ENCODE peak calls at places on chromosome 14, in seven cellular contexts. S is Caco-2; O is CD8-positive, alpha-beta memory T cell; H is uterus; W is foreskin keratinocyte; V is pancreas; U is cardiac muscle cell. Z is an unnamed sample. For H3K27me3, the result is how much of the 10 kb centered on the place peaks cover.

GRCh38 chr14:21382886-21383847 is 652 bp downstream of the SUPT16H start:
- DNase-seq in S (peak), O (peak), H (peak), W (peak), V (peak), U (peak), Z (peak)

GRCh38 chr14:50714452-50715073 is 46.5 kb upstream of the SAV1 start:
- DNase-seq in S (no peak), O (no peak), H (no peak), W (no peak), V (no peak), U (peak), Z (peak)

GRCh38 chr14:73007835-73008234 is 19.1 kb downstream of the ZFYVE1 start:
- DNase-seq in S (no peak), O (no peak), H (no peak), W (no peak), V (no peak), U (no peak), Z (no peak)

GRCh38 chr14:99548285-99548684 is 55.7 kb downstream of the CCDC85C start:
- DNase-seq in S (no peak), O (no peak), H (no peak), W (no peak), V (no peak), U (no peak), Z (no peak)

GRCh38 chr14:94483729-94484275 is 7.8 kb upstream of the SERPINA9 start:
- DNase-seq in S (no peak), O (no peak), H (no peak), W (no peak), V (no peak), U (no peak), Z (no peak)

GRCh38 chr14:32018391-32019092 is 58.6 kb upstream of the ARHGAP5 start:
- DNase-seq in S (no peak), O (no peak), H (no peak), W (no peak), V (no peak), U (no peak), Z (no peak)

GRCh38 chr14:50775357-50775756 is 55.6 kb downstream of the NIN start:
- DNase-seq in S (no peak), O (no peak), H (no peak), W (peak), V (no peak), U (peak), Z (no peak)

GRCh38 chr14:68340262-68340661 is 452.6 kb downstream of the ZFP36L1 start:
- DNase-seq in S (no peak), O (no peak), H (no peak), W (no peak), V (no peak), U (no peak), Z (no peak)

GRCh38 chr14:106879241-106879640 is 1352.9 kb downstream of the TMEM121 start:
- DNase-seq in S (peak), O (peak), H (no peak), W (no peak), V (peak), U (no peak), Z (no peak)

GRCh38 chr14:65230287-65230728 is 128.0 kb upstream of the MAX start:
- DNase-seq in S (no peak), O (no peak), H (peak), W (no peak), V (no peak), U (peak), Z (no peak)

GRCh38 chr14:77303417-77304156 is 17.1 kb downstream of the POMT2 start:
- DNase-seq in S (no peak), O (no peak), H (no peak), W (peak), V (no peak), U (peak), Z (no peak)

GRCh38 chr14:91363776-91364523 is 53.7 kb downstream of the CCDC88C start:
- DNase-seq in S (no peak), O (no peak), H (no peak), W (no peak), V (no peak), U (no peak), Z (no peak)

GRCh38 chr14:69696633-69697557 is 70.0 kb upstream of the SRSF5 start:
- DNase-seq in S (no peak), O (no peak), H (no peak), W (no peak), V (no peak), U (peak), Z (no peak)

GRCh38 chr14:50475460-50475859 is 56.9 kb downstream of the MAP4K5 start:
- DNase-seq in S (no peak), O (no peak), H (no peak), W (no peak), V (no peak), U (no peak), Z (no peak)

GRCh38 chr14:69531135-69531534 is 43.5 kb downstream of the CCDC177 start:
- DNase-seq in S (no peak), O (no peak), H (no peak), W (no peak), V (no peak), U (no peak), Z (no peak)

GRCh38 chr14:61524211-61524806 is 171.0 kb upstream of the HIF1A start:
- DNase-seq in S (no peak), O (no peak), H (no peak), W (peak), V (no peak), U (peak), Z (no peak)

GRCh38 chr14:50569714-50570274 is 9.8 kb downstream of the ATL1 start:
- DNase-seq in S (no peak), O (no peak), H (no peak), W (no peak), V (no peak), U (no peak), Z (no peak)

GRCh38 chr14:89900822-89901221 is 53.7 kb downstream of the EFCAB11 start:
- DNase-seq in S (no peak), O (no peak), H (no peak), W (no peak), V (no peak), U (no peak), Z (no peak)

GRCh38 chr14:67137744-67138371 is 51.4 kb upstream of the GARIN2 start:
- DNase-seq in S (no peak), O (no peak), H (no peak), W (no peak), V (no peak), U (peak), Z (peak)

GRCh38 chr14:52885230-52885629 is 65.6 kb downstream of the FERMT2 start:
- DNase-seq in S (no peak), O (no peak), H (no peak), W (no peak), V (no peak), U (peak), Z (no peak)

GRCh38 chr14:90750701-90751100 is 65.5 kb downstream of the TTC7B start:
- DNase-seq in S (no peak), O (no peak), H (no peak), W (no peak), V (no peak), U (no peak), Z (no peak)

GRCh38 chr14:44979740-44980346 is 17.9 kb downstream of the TOGARAM1 start:
- DNase-seq in S (no peak), O (no peak), H (peak), W (no peak), V (peak), U (peak), Z (no peak)

GRCh38 chr14:78785265-78785664 is 615.1 kb downstream of the NRXN3 start:
- DNase-seq in S (no peak), O (no peak), H (no peak), W (no peak), V (no peak), U (no peak), Z (no peak)

GRCh38 chr14:39351708-39352107 is 80.5 kb downstream of the FBXO33 start:
- DNase-seq in S (no peak), O (no peak), H (no peak), W (no peak), V (no peak), U (peak), Z (no peak)

GRCh38 chr14:22213110-22213509 is 375.9 kb downstream of the DAD1 start:
- DNase-seq in S (no peak), O (no peak), H (no peak), W (peak), V (no peak), U (peak), Z (no peak)

GRCh38 chr14:106013879-106014376 is 487.5 kb downstream of the TMEM121 start:
- DNase-seq in S (no peak), O (no peak), H (no peak), W (no peak), V (no peak), U (no peak), Z (peak)

GRCh38 chr14:95667251-95667693 is 19.0 kb upstream of the TCL1B start:
- DNase-seq in S (no peak), O (no peak), H (no peak), W (no peak), V (peak), U (no peak), Z (no peak)

GRCh38 chr14:72766296-72766695 is 127.6 kb downstream of the DPF3 start:
- DNase-seq in S (no peak), O (no peak), H (no peak), W (no peak), V (no peak), U (no peak), Z (no peak)

GRCh38 chr14:92920001-92920400 is 2.9 kb upstream of the CHGA start:
- DNase-seq in S (no peak), O (no peak), H (no peak), W (no peak), V (no peak), U (no peak), Z (no peak)
- H3K27me3 ChIP-seq in S (under half), O (under half), H (under half), W (under half), V (under half), U (under half), Z (under half)

GRCh38 chr14:36646664-36647416 is 14.8 kb upstream of the PAX9 start:
- DNase-seq in S (no peak), O (no peak), H (no peak), W (no peak), V (peak), U (no peak), Z (no peak)
- H3K27me3 ChIP-seq in S (under half), O (under half), H (under half), W (half or more), V (under half), U (half or more), Z (under half)

DNA sequence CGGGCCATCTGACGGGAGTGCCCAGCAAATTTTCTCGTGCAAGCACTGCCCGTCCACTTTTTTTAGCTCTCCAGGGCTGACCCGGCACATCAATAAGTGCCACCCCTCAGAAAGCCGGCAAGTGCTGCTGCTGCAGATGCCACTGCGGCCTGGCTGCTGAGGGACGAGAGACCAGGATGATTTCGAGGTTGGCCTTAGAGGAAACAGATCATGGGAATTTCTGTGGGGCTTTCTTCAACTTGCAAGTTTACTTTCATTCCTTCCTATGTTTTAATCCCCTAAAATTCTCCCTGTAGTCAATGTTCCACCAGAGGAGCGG is 1.8 kb downstream of the INSM2 start:
- DNase-seq in S (no peak), O (no peak), H (no peak), W (no peak), V (no peak), U (no peak), Z (no peak)
- H3K27me3 ChIP-seq in S (under half), O (under half), H (under half), W (half or more), V (under half), U (half or more), Z (under half)

DNA sequence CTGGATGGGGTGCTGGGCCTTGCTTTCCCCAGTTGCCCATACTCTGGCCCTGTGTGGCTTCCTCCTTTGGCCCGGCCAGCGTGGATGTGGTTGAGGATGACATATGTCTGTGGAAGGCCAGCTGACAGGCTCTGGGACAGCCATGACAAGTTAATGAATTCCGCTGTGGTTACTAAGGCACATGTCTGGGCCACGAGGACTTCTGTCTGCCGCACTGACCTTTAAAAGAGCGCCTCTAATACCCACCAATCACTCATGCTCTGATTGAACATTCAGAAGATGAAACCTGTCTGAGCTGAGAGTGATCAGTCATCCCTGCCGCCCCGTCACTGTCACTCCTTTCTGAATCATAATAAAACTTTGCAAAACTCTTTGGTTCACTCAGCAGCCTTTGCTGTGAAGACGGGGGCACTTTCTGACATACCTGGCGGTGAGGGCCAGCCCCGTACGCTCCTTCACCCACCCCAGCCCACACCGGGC is 74.8 kb downstream of the DIO3 start:
- DNase-seq in S (no peak), O (no peak), H (no peak), W (no peak), V (no peak), U (no peak), Z (no peak)
- H3K27me3 ChIP-seq in S (under half), O (under half), H (under half), W (under half), V (under half), U (under half), Z (under half)

GRCh38 chr14:104216457-104216856 is 78.1 kb downstream of the KIF26A start:
- DNase-seq in S (no peak), O (no peak), H (no peak), W (no peak), V (no peak), U (no peak), Z (no peak)
- H3K27me3 ChIP-seq in S (under half), O (under half), H (under half), W (under half), V (under half), U (under half), Z (under half)

DNA sequence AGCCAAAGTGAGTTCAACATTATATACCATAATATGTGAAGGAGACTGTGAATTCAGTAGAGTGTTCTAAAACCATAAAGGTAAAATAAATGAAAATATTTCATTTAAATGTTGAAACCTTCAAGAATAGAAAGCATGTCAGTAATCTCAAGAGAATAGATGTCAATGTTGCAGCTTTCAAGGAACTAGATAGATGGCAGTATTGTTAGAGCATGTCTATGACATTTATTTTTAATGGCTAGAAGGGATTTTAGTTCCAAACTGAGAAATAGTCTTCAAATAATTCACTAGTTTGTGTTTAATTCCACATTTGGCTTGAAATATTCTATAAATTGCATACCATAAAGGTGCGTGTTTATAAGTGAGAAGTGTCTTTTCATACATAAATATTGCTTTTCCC is 326.5 kb downstream of the FLRT2 start:
- DNase-seq in S (no peak), O (no peak), H (no peak), W (no peak), V (no peak), U (no peak), Z (no peak)
- H3K27me3 ChIP-seq in S (under half), O (under half), H (under half), W (under half), V (under half), U (under half), Z (under half)

DNA sequence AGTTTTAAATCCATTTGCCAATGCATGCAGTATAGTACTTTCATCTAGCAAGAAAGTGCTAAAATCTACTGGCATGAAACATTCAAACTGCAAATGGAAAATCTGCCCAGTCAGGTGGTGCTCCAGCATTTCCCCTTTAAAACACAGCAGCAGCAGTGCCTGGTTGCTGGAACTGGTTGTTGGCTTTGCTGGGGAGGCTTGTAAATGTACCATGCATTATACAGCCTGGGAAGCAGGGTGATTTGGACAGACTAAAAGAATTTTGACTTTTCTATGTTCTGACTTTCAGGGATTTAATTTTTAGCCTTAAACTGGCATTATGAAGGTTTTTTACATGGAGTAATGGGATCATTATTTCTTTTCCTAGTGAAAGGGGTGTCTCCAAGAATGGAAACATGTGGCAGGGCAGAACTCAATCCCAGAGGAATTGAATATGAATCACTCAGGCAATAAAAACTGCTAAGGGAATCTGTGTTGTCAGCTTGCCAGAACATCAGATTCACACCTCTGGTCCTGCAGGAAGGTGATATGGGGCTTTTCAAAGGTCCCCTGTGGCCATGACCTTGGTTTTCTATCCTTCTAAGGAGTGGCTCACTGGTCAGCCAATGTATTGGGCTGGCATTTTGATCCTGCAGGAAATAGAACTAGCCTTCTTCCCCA is 9.0 kb upstream of the PAX9 start:
- DNase-seq in S (no peak), O (no peak), H (no peak), W (no peak), V (no peak), U (no peak), Z (no peak)
- H3K27me3 ChIP-seq in S (under half), O (under half), H (half or more), W (half or more), V (half or more), U (half or more), Z (under half)